ENCODE peak calls at places on chromosomes 1 and 21, in seven cellular contexts. I is fibroblast of the aortic adventitia; Q is mesenteric fat pad; D is stimulated activated CD8-positive, alpha-beta memory T cell treated with anti-CD3 and anti-CD28 coated beads, Interleukin-4, amount 100 ng/mL, for 4 hours; Z is T-helper 9 cell; P is left ventricle myocardium inferior; C is T follicular helper cell. J is an unnamed sample.
A peak's percentile ranks its signal among the peaks of the same experiment; 100 is the strongest.

GRCh38 chr1:82225407-82226197 is 424.9 kb downstream of the ADGRL2 start:
- DNase-seq in I (peak; percentile 82), Q (no peak), D (no peak), Z (no peak), P (no peak), C (no peak), J (no peak)

GRCh38 chr1:38117444-38117887 is 70.9 kb upstream of the POU3F1 start:
- DNase-seq in I (no peak), Q (no peak), D (no peak), Z (no peak), P (no peak), C (no peak), J (no peak)

GRCh38 chr1:77550135-77550534 is 132.3 kb downstream of the ZZZ3 start:
- DNase-seq in I (no peak), Q (no peak), D (no peak), Z (no peak), P (no peak), C (no peak), J (no peak)

GRCh38 chr1:230267338-230268065 is 158.6 kb downstream of the PGBD5 start:
- DNase-seq in I (no peak), Q (peak; percentile 67), D (no peak), Z (no peak), P (no peak), C (no peak), J (no peak)

GRCh38 chr1:4027008-4027407 is 126.9 kb upstream of the C1orf174 start:
- DNase-seq in I (no peak), Q (no peak), D (no peak), Z (no peak), P (no peak), C (no peak), J (no peak)

GRCh38 chr1:67978988-67979516 is 71.4 kb downstream of the DIRAS3 start:
- DNase-seq in I (peak; percentile 92), Q (no peak), D (no peak), Z (no peak), P (no peak), C (no peak), J (no peak)

GRCh38 chr1:35835398-35835797 is 27.6 kb downstream of the AGO4 start:
- DNase-seq in I (no peak), Q (no peak), D (no peak), Z (no peak), P (no peak), C (no peak), J (no peak)

GRCh38 chr1:32988665-32989064 is 24.1 kb upstream of the RNF19B start:
- DNase-seq in I (peak; percentile 89), Q (no peak), D (no peak), Z (no peak), P (no peak), C (no peak), J (no peak)

GRCh38 chr1:31668303-31668883 is 23.7 kb upstream of the PEF1 start:
- DNase-seq in I (no peak), Q (no peak), D (no peak), Z (no peak), P (no peak), C (no peak), J (no peak)

GRCh38 chr1:243325305-243325890 is 69.6 kb downstream of the SDCCAG8 start:
- DNase-seq in I (peak; percentile 86), Q (no peak), D (no peak), Z (no peak), P (no peak), C (no peak), J (peak; percentile 46)

GRCh38 chr1:11960276-11960675 is 20.0 kb upstream of the MFN2 start:
- DNase-seq in I (no peak), Q (no peak), D (no peak), Z (no peak), P (no peak), C (no peak), J (no peak)

GRCh38 chr21:18840239-18840638 is 436.7 kb upstream of the TMPRSS15 start:
- DNase-seq in I (no peak), Q (no peak), D (no peak), Z (no peak), P (no peak), C (no peak), J (no peak)

GRCh38 chr1:180353930-180354329 is 123.9 kb downstream of the LHX4 start:
- DNase-seq in I (no peak), Q (no peak), D (no peak), Z (no peak), P (no peak), C (no peak), J (no peak)

GRCh38 chr1:28886731-28887417 is 27.5 kb upstream of the EPB41 start:
- DNase-seq in I (peak; percentile 60), Q (peak; percentile 93), D (peak; percentile 79), Z (peak; percentile 91), P (peak; percentile 84), C (peak; percentile 88), J (peak; percentile 34)

GRCh38 chr1:3306583-3307285 is 147.7 kb upstream of the ARHGEF16 start:
- DNase-seq in I (peak; percentile 77), Q (no peak), D (no peak), Z (no peak), P (no peak), C (no peak), J (no peak)

GRCh38 chr21:29748391-29749167 is 191.2 kb downstream of the GRIK1 start:
- DNase-seq in I (peak; percentile 69), Q (no peak), D (no peak), Z (no peak), P (no peak), C (no peak), J (no peak)

GRCh38 chr1:10105484-10105883 is 72.7 kb downstream of the UBE4B start:
- DNase-seq in I (no peak), Q (no peak), D (no peak), Z (no peak), P (peak; percentile 36), C (no peak), J (no peak)

GRCh38 chr1:66343569-66344325 is 190.2 kb upstream of the SGIP1 start:
- DNase-seq in I (no peak), Q (no peak), D (no peak), Z (no peak), P (no peak), C (no peak), J (no peak)

J was measured in AG09319.